ENCODE peak calls at places on chromosomes 7 and 10, in six cellular contexts. A is H1, E is K562, D is HCT116, B is GM12878, R is HepG2. U is an unnamed sample.
A peak's percentile ranks its signal among the peaks of the same experiment; 100 is the strongest.

GRCh38 chr7:69773535-69774225 is 175.4 kb downstream of the AUTS2 start:
- DNase-seq in A (no peak), E (no peak), D (no peak), B (no peak), R (no peak), U (no peak)

GRCh38 chr10:92177546-92177945 is 113.3 kb downstream of the CPEB3 start:
- DNase-seq in A (no peak), E (no peak), D (no peak), B (no peak), R (no peak), U (no peak)

GRCh38 chr7:82235710-82236109 is 207.9 kb downstream of the CACNA2D1 start:
- DNase-seq in A (no peak), E (no peak), D (no peak), B (no peak), R (no peak), U (no peak)

GRCh38 chr7:154519229-154519628 is 467.0 kb downstream of the DPP6 start:
- DNase-seq in A (no peak), E (no peak), D (no peak), B (no peak), R (no peak), U (peak; percentile 51)

GRCh38 chr7:129778770-129779601 is 167.5 kb downstream of the NRF1 start:
- DNase-seq in A (peak; percentile 67), E (peak; percentile 75), D (no peak), B (no peak), R (no peak), U (no peak)

GRCh38 chr10:83310688-83311087 is 828.6 kb upstream of the GHITM start:
- DNase-seq in A (no peak), E (no peak), D (no peak), B (no peak), R (no peak), U (no peak)

GRCh38 chr10:121928528-121928884 is 675 bp upstream of the ATE1 start:
- DNase-seq in A (no peak), E (no peak), D (no peak), B (no peak), R (no peak), U (no peak)

GRCh38 chr10:101021239-101021638 is 9.7 kb downstream of the PDZD7 start:
- DNase-seq in A (no peak), E (no peak), D (no peak), B (no peak), R (no peak), U (no peak)

GRCh38 chr7:118372530-118372929 is 148.0 kb downstream of the ANKRD7 start:
- DNase-seq in A (no peak), E (peak; percentile 9), D (no peak), B (no peak), R (no peak), U (no peak)

GRCh38 chr7:423312-424260 is 96.1 kb downstream of the PDGFA start:
- DNase-seq in A (no peak), E (no peak), D (no peak), B (no peak), R (peak; percentile 23), U (no peak)

GRCh38 chr7:94584113-94584512 is 71.8 kb downstream of the SGCE start:
- DNase-seq in A (no peak), E (no peak), D (no peak), B (no peak), R (peak; percentile 38), U (no peak)

GRCh38 chr10:100784126-100784525 is 38.7 kb downstream of the PAX2 start:
- DNase-seq in A (no peak), E (no peak), D (no peak), B (no peak), R (no peak), U (no peak)

GRCh38 chr7:91089382-91089963 is 174.8 kb upstream of the FZD1 start:
- DNase-seq in A (no peak), E (peak; percentile 38), D (peak; percentile 26), B (no peak), R (peak; percentile 16), U (peak; percentile 34)

GRCh38 chr7:123535517-123535916 is 1.1 kb upstream of the IQUB start:
- DNase-seq in A (no peak), E (no peak), D (no peak), B (no peak), R (no peak), U (no peak)

GRCh38 chr7:44791278-44792219 is 4.9 kb upstream of the PPIA start:
- DNase-seq in A (no peak), E (no peak), D (no peak), B (no peak), R (peak; percentile 57), U (no peak)

GRCh38 chr7:40332516-40332915 is 197.7 kb downstream of the SUGCT start:
- DNase-seq in A (no peak), E (no peak), D (no peak), B (no peak), R (no peak), U (no peak)

GRCh38 chr7:83528925-83529423 is 120.0 kb downstream of the SEMA3E start:
- DNase-seq in A (no peak), E (no peak), D (no peak), B (no peak), R (no peak), U (no peak)

GRCh38 chr10:5896208-5896607 is 6.2 kb downstream of the FBH1 start:
- DNase-seq in A (no peak), E (peak; percentile 24), D (no peak), B (no peak), R (no peak), U (no peak)

GRCh38 chr10:19629559-19629958 is 186.7 kb upstream of the PLXDC2 start:
- DNase-seq in A (no peak), E (no peak), D (no peak), B (no peak), R (no peak), U (no peak)

GRCh38 chr10:26438534-26439269 is 561 bp downstream of the APBB1IP start:
- DNase-seq in A (peak; percentile 63), E (no peak), D (no peak), B (no peak), R (no peak), U (peak; percentile 16)

GRCh38 chr10:31706921-31707571 is 221.6 kb downstream of the ARHGAP12 start:
- DNase-seq in A (no peak), E (no peak), D (no peak), B (no peak), R (no peak), U (no peak)

GRCh38 chr10:74748632-74749031 is 77.8 kb upstream of the KAT6B start:
- DNase-seq in A (no peak), E (no peak), D (no peak), B (no peak), R (no peak), U (no peak)

GRCh38 chr10:51001587-51001986 is 72.7 kb upstream of the PRKG1 start:
- DNase-seq in A (no peak), E (peak; percentile 31), D (no peak), B (no peak), R (no peak), U (peak; percentile 50)

GRCh38 chr7:149455175-149455950 is 5.5 kb downstream of the ZNF777 start:
- DNase-seq in A (peak; percentile 20), E (no peak), D (no peak), B (no peak), R (no peak), U (no peak)

GRCh38 chr7:149456770-149457421 is 4.0 kb downstream of the ZNF777 start:
- DNase-seq in A (peak; percentile 10), E (no peak), D (no peak), B (no peak), R (no peak), U (no peak)

GRCh38 chr7:149450821-149451220 is 10.0 kb downstream of the ZNF777 start:
- DNase-seq in A (no peak), E (no peak), D (no peak), B (no peak), R (no peak), U (no peak)

GRCh38 chr7:149454750-149455149 is 6.1 kb downstream of the ZNF777 start:
- DNase-seq in A (peak; percentile 8), E (no peak), D (no peak), B (no peak), R (no peak), U (no peak)

DNA sequence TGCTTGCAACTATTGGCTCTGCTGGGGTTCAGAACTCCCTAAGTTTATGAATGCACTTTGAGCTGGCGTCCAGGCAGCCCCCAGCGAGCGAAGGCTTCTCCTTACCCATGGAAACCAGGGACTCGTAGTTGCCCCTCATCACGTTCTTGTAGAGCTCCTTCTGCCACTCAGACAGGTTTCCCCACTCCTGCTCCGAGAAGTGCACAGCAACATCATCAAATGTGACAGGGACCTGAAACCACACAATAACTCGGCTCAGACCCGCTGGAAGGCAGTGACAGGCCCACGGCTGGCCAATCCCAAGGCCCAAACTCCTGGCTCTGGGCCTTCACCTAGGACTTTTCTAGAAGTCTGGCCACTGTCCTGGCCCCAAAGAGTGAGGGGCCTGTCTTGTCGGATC is 6.9 kb downstream of the ZNF777 start:
- DNase-seq in A (no peak), E (no peak), D (no peak), B (no peak), R (no peak), U (no peak)
- TF ChIP-seq YY1 in A (no peak), E (no peak), D (no peak), B (no peak), R (no peak), U (no peak)

GRCh38 chr7:2553108-2553507 is 2.2 kb downstream of the BRAT1 start:
- DNase-seq in A (no peak), E (no peak), D (no peak), B (no peak), R (no peak), U (no peak)

GRCh38 chr7:2551418-2551817 is 3.9 kb downstream of the BRAT1 start:
- DNase-seq in A (no peak), E (no peak), D (no peak), B (no peak), R (no peak), U (no peak)

GRCh38 chr7:2555121-2556052 is at the start of gene BRAT1:
- DNase-seq in A (peak; percentile 98), E (peak; percentile 99), D (peak; percentile 89), B (peak; percentile 41), R (peak; percentile 92), U (peak; percentile 100)

GRCh38 chr7:2553831-2554581 is 1.3 kb downstream of the BRAT1 start:
- DNase-seq in A (no peak), E (no peak), D (no peak), B (no peak), R (no peak), U (no peak)

DNA sequence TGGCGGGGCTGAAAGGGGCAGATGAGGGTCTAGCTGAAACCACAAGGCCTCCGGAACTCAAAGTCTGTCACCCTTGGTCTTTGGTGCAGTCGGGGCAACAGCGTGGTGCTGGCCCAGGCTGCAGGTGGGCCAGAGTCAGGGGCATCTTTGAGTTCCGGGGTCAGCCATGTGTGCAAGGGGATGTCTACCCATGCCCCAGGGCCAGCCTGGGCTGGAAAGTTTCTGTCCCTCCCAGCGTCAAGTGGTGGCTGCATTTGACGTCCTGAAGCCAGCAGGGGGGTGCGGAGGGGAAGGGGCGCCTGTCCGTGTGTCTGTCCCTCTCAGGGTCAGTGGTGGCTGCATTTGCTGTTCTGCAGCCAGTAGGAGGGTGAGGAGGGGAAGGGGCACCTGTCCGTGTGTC is 670 bp downstream of the BRAT1 start:
- DNase-seq in A (no peak), E (peak; percentile 38), D (no peak), B (no peak), R (no peak), U (peak; percentile 75)
- H2AFZ ChIP-seq in A (no peak overlapping the region), E (peak overlapping the region; percentile 56), D (no peak overlapping the region), B (no peak overlapping the region), R (no peak overlapping the region), U (no peak overlapping the region)

GRCh38 chr10:126253613-126254002 is 134.7 kb downstream of the ADAM12 start:
- DNase-seq in A (no peak), E (no peak), D (no peak), B (no peak), R (no peak), U (no peak)
- H3K9ac ChIP-seq in A (no peak overlapping the region), E (no peak overlapping the region), D (no peak overlapping the region), B (no peak overlapping the region), R (no peak overlapping the region), U (peak overlapping the region; percentile 70)

GRCh38 chr7:79692015-79692414 is 238.5 kb upstream of the MAGI2 start:
- DNase-seq in A (no peak), E (no peak), D (no peak), B (no peak), R (no peak), U (no peak)
- TF ChIP-seq YY1 in A (no peak), E (no peak), D (no peak), B (no peak), R (no peak), U (no peak)